ENCODE peak calls at places on chromosomes 11 and 22, in ten cellular contexts. M, S, I, J, Q, O, T, W, N and K are unnamed samples. For H3K36me3, the result is how much of the 10 kb centered on the place peaks cover.

GRCh38 chr11:37946155-37946766 is 1348.2 kb upstream of the RAG2 start:
- DNase-seq in S (no peak), M (peak), T (no peak), N (peak), I (peak), J (peak), O (peak), W (no peak), Q (peak), K (no peak)

GRCh38 chr22:21775061-21775460 is 39.5 kb upstream of the YPEL1 start:
- DNase-seq in M (no peak), S (no peak), I (peak), T (no peak), O (no peak), W (no peak), N (no peak), Q (no peak), J (no peak), K (no peak)

GRCh38 chr22:49765951-49766350 is 61.7 kb downstream of the BRD1 start:
- DNase-seq in M (no peak), I (peak), Q (no peak), J (no peak), N (peak), W (no peak), O (no peak), T (no peak), S (peak), K (no peak)

GRCh38 chr11:46210133-46210636 is 67.3 kb upstream of the CREB3L1 start:
- DNase-seq in S (no peak), J (no peak), N (no peak), Q (no peak), W (no peak), O (peak), I (peak), M (no peak), T (no peak), K (no peak)

GRCh38 chr11:94653561-94653960 is 86.4 kb downstream of the PIWIL4 start:
- DNase-seq in M (no peak), I (no peak), O (no peak), S (no peak), J (no peak), W (no peak), Q (no peak), N (no peak), T (no peak), K (no peak)

GRCh38 chr11:115693002-115693401 is 188.8 kb upstream of the CADM1 start:
- DNase-seq in M (no peak), N (no peak), O (no peak), I (no peak), J (no peak), S (no peak), Q (no peak), W (no peak), T (no peak), K (no peak)

GRCh38 chr22:46349238-46349637 is 13.7 kb downstream of the TRMU start:
- DNase-seq in J (peak), Q (no peak), O (no peak), M (no peak), W (no peak), N (no peak), T (no peak), I (no peak), S (peak), K (no peak)

GRCh38 chr11:3808846-3809623 is 675 bp downstream of the PGAP2 start:
- DNase-seq in M (no peak), O (peak), I (peak), J (peak), T (no peak), Q (peak), N (peak), W (no peak), S (no peak), K (no peak)

GRCh38 chr11:131471976-131472375 is 101.6 kb downstream of the NTM start:
- DNase-seq in N (no peak), J (no peak), T (no peak), M (no peak), W (no peak), S (no peak), Q (no peak), I (no peak), O (no peak), K (no peak)

GRCh38 chr11:77089004-77089545 is 13.6 kb upstream of the OMP start:
- DNase-seq in S (peak), M (no peak), W (no peak), J (peak), T (no peak), N (peak), Q (no peak), I (no peak), O (no peak), K (peak)

GRCh38 chr22:30610299-30610698 is 3.3 kb downstream of the TCN2 start:
- DNase-seq in O (no peak), I (peak), Q (no peak), W (peak), T (no peak), N (no peak), J (no peak), S (no peak), M (no peak), K (no peak)

GRCh38 chr11:46574656-46575055 is 19.2 kb downstream of the AMBRA1 start:
- DNase-seq in I (no peak), Q (no peak), S (no peak), M (no peak), W (no peak), N (no peak), O (no peak), J (no peak), T (no peak), K (no peak)

GRCh38 chr11:2740275-2740940 is 40.6 kb upstream of the KCNQ1OT1 start:
- DNase-seq in W (no peak), O (no peak), I (no peak), N (no peak), M (no peak), J (no peak), T (no peak), Q (no peak), S (peak), K (no peak)

GRCh38 chr22:43310311-43310710 is 32.9 kb downstream of the SCUBE1 start:
- DNase-seq in T (no peak), W (no peak), O (no peak), J (no peak), M (no peak), S (no peak), Q (no peak), I (no peak), N (no peak), K (no peak)

GRCh38 chr11:10666976-10667892 is 26.3 kb downstream of the IRAG1 start:
- DNase-seq in W (no peak), M (no peak), J (no peak), N (no peak), O (no peak), T (no peak), Q (no peak), I (no peak), S (no peak), K (no peak)

GRCh38 chr11:15603208-15603607 is 488.5 kb downstream of the INSC start:
- DNase-seq in T (peak), O (no peak), M (no peak), N (no peak), I (no peak), W (peak), J (no peak), S (no peak), Q (no peak), K (no peak)

GRCh38 chr11:86888164-86888977 is 66.8 kb downstream of the FZD4 start:
- DNase-seq in T (no peak), J (no peak), S (no peak), M (no peak), Q (no peak), W (no peak), O (no peak), I (no peak), N (no peak), K (no peak)

GRCh38 chr11:6646040-6646439 is 9.6 kb downstream of the DCHS1 start:
- DNase-seq in Q (peak), M (no peak), J (no peak), S (peak), I (no peak), N (no peak), T (no peak), O (no peak), W (peak), K (no peak)

GRCh38 chr11:74446445-74446844 is 20.9 kb downstream of the KCNE3 start:
- DNase-seq in Q (no peak), O (no peak), S (no peak), W (no peak), J (no peak), T (no peak), M (no peak), I (no peak), N (no peak), K (no peak)

GRCh38 chr11:89491141-89491690 is at the start of gene NOX4:
- DNase-seq in T (peak), J (peak), N (no peak), M (no peak), Q (peak), I (no peak), W (peak), O (no peak), S (peak), K (no peak)

GRCh38 chr11:131977231-131977630 is 606.8 kb downstream of the NTM start:
- DNase-seq in I (no peak), T (no peak), S (no peak), W (no peak), O (no peak), N (no peak), Q (no peak), J (no peak), M (no peak), K (no peak)

GRCh38 chr22:35399114-35399677 is 744 bp upstream of the MCM5 start:
- DNase-seq in M (no peak), W (no peak), Q (no peak), N (no peak), T (no peak), J (no peak), I (no peak), O (no peak), S (no peak), K (no peak)

GRCh38 chr11:45366196-45366595 is 80.1 kb upstream of the SYT13 start:
- DNase-seq in S (no peak), N (no peak), Q (no peak), W (no peak), T (no peak), I (peak), J (no peak), O (no peak), M (no peak), K (no peak)

GRCh38 chr11:119791701-119792151 is 62.7 kb upstream of the NECTIN1 start:
- DNase-seq in J (peak), T (no peak), N (no peak), W (no peak), I (no peak), Q (no peak), S (peak), O (no peak), M (no peak), K (no peak)

GRCh38 chr11:104163100-104164027 is 583 bp downstream of the PDGFD start:
- DNase-seq in W (no peak), O (no peak), Q (peak), J (peak), M (no peak), T (peak), N (no peak), I (peak), S (peak), K (no peak)

GRCh38 chr11:15779518-15779917 is 576.8 kb downstream of the SOX6 start:
- DNase-seq in T (no peak), Q (no peak), M (no peak), W (no peak), O (no peak), S (no peak), J (no peak), N (no peak), I (no peak), K (no peak)

GRCh38 chr11:102252339-102252891 is 64.9 kb upstream of the BIRC3 start:
- DNase-seq in Q (no peak), S (no peak), O (no peak), W (no peak), I (no peak), M (no peak), N (no peak), T (no peak), J (no peak), K (no peak)

GRCh38 chr11:36460220-36460619 is 49.9 kb downstream of the TRAF6 start:
- DNase-seq in I (no peak), S (no peak), J (no peak), T (no peak), W (no peak), N (no peak), M (no peak), O (no peak), Q (no peak), K (no peak)

DNA sequence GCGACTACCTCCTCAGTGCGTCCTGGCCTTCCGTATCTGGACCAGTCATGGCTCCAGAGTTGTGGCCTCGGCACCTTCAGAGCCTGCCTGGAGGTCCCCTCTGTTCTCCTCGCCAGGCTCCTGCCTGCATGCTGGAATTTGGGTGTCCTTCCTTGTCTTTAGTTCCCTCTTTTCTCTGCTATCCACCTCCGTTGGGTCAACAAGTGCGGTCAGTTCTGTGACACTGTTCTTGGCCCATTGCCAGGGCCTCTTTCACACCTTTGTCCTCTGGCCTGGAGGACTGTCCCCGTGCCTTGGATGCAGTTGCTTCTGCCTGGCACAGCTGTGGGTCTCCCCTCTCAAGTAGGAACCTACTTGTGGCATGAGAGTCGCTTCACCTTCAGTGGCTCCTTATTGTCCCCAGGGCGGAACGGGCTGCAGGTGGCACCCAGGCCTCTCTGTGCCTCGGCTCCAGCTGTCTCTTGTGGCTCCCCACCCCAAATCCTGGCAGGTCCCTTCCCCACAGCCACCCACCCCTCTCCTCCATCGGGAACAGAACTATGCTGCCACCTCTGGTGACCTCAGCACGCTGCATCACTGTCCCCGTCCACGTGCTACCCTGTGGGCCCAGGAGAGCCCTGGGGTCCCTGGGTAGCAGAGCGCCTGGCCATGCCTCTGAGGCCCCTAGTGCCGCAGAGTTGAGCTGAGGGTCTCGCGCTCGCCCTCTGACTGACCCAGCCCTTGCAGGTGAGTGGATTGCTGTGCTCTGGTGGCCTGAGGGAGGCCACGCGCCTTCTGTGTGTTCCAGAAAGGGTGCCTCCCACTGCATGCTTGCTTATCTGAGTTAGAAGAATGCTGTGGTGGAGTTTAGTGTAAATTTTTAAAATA is 4.7 kb downstream of the DGCR8 start:
- DNase-seq in M (no peak), Q (no peak), S (peak), W (no peak), I (peak), J (peak), O (no peak), N (no peak), T (no peak), K (no peak)
- TF ChIP-seq CTCF in M (peak), Q (peak), S (peak), W (no peak), I (peak), J (no peak), O (peak), N (peak), T (no peak), K (no peak)

DNA sequence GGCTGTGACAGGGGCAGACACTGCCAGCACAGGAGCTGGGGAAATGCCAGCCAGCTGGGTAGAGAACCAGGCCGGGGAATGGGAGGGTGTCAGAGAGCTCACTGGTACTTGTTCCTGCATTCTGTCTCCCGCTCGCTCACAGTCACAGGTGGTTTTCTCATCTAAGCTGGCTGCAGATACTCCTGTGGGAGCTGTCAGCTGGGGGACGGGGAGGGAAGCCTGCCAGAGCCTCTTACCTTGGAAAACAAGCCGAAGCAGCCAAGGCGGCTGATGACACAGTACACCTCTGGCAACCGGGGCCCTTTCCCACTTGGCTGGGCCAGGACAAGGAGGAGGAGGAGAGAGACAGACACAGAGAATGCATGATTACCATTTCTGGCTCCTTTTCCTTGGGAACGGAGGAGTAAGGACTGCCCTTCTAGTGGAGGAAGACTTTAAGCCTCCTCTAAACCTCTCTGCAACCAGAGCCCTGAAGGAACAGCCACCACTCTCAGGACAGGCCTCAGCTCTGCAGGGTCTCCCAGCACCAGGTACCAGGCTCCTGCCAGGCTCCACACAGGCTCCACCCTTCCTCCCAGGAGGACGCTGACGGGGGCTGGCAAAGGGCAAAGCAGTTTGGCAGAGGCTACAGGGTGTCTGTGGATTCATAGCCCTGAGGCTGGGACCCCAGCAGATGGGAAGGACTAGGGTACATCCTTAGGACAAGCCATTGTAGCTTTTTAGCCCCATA is 25.1 kb downstream of the RPL27A start:
- DNase-seq in M (no peak), N (peak), O (no peak), S (no peak), Q (no peak), T (peak), J (peak), I (peak), W (peak), K (no peak)
- TF ChIP-seq POLR2A in M (no peak), N (no peak), O (no peak), S (no peak), Q (no peak), T (no peak), J (no peak), I (no peak), W (no peak), K (no peak)

DNA sequence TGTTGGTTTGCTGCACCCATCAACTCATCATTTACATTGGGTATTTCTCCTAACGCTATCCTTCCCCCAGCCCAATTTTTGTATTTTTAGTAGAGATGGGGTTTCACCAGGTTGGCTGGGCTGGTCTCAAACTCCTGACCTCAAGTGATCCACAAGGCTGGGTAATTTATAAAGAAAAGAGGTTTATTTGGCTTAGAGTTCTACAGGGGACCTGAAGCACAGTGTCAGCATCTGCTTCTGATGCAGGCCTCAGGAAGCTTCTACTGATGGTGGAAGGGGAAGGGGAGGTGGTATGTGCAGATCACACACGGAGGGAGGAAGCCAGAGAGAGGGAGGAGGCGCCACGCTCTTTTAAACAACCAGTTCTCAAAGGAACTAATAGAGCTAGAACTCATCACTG is 25.8 kb downstream of the TANGO2 start:
- DNase-seq in I (no peak), M (no peak), Q (no peak), S (no peak), J (no peak), T (no peak), W (no peak), O (no peak), N (no peak), K (no peak)
- H3K36me3 ChIP-seq in I (under half), M (under half), Q (under half), S (under half), J (under half), T (under half), W (under half), O (under half), N (under half), K (under half)

GRCh38 chr11:64305691-64306562 is 603 bp downstream of the ESRRA start:
- DNase-seq in M (no peak), W (peak), S (peak), I (peak), Q (peak), T (peak), O (no peak), N (peak), J (peak), K (peak)
- TF ChIP-seq CTCF in M (peak), W (peak), S (peak), I (no peak), Q (peak), T (no peak), O (peak), N (no peak), J (no peak), K (no peak)

GRCh38 chr22:28815101-28815500 is 14.7 kb upstream of the XBP1 start:
- DNase-seq in N (no peak), S (peak), O (no peak), T (no peak), W (no peak), Q (no peak), I (no peak), M (no peak), J (no peak), K (no peak)

GRCh38 chr22:28815729-28816128 is 15.4 kb upstream of the XBP1 start:
- DNase-seq in N (no peak), M (no peak), T (no peak), I (no peak), J (no peak), Q (no peak), S (peak), O (no peak), W (no peak), K (peak)

GRCh38 chr22:28810839-28811491 is 10.6 kb upstream of the XBP1 start:
- DNase-seq in T (no peak), J (no peak), N (no peak), S (peak), I (no peak), W (no peak), M (no peak), O (no peak), Q (peak), K (peak)

GRCh38 chr22:28812491-28812890 is 12.1 kb upstream of the XBP1 start:
- DNase-seq in T (peak), M (no peak), W (no peak), S (peak), J (no peak), I (no peak), Q (no peak), O (no peak), N (no peak), K (no peak)

DNA sequence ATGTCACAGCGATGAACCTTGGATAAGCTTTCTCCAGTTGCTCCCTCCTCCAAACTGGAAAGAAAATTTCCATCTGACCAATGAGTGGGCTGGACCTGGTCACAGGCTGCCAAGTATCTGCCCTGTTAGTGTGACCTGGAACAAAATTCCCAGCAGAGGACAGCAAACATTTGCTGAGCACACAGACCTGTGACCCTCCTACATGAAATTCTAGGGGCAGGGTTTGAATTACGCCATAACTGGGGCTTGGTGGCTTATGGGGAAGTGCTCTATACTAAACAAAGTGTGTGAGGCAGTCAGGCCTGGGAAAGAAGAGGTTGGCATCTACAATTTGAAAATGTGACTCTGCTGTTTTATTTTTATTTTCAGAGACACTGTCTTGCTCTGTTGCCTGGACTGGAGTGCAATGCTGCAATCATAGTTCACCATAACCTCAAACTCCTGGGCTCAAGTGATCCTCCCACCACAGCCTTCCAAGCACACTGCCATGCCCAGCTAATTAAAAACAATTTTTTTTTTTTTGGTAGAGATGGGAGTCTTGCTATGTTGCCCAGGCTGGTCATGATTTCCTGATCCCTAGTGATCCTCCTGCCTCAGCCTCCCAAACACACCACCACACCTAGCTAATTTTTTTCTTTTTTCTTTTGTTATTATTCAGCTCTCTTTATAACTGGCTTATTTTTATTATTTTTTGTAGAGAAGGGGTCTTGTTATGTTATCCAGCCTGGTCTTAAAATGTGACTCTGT is 13.6 kb upstream of the XBP1 start:
- DNase-seq in M (no peak), O (no peak), N (peak), W (peak), J (peak), I (peak), Q (no peak), T (no peak), S (peak), K (no peak)
- TF ChIP-seq POLR2A in M (no peak), O (no peak), N (no peak), W (no peak), J (peak), I (no peak), Q (no peak), T (no peak), S (no peak), K (no peak)

GRCh38 chr11:69074375-69074774 is 25.6 kb downstream of the TPCN2 start:
- DNase-seq in I (no peak), Q (no peak), W (no peak), O (no peak), J (no peak), M (no peak), S (no peak), T (no peak), N (no peak), K (no peak)
- H3K36me3 ChIP-seq in I (under half), Q (under half), W (under half), O (under half), J (under half), M (under half), S (under half), T (under half), N (under half), K (under half)

GRCh38 chr11:126061707-126062678 is 673 bp downstream of the CDON start:
- DNase-seq in T (peak), I (peak), J (peak), M (no peak), Q (peak), S (peak), N (peak), W (no peak), O (no peak), K (no peak)
- TF ChIP-seq CTCF in T (peak), I (peak), J (peak), M (peak), Q (peak), S (no peak), N (peak), W (peak), O (peak), K (peak)